ENCODE peak calls at places on chromosomes 4 and X, in five cellular contexts. One of them, this sample, is unnamed. For H3K4me1, the result is how much of the 10 kb centered on the place peaks cover.

GRCh38 chrX:3518870-3519269 is 172.4 kb upstream of the MXRA5 start:
- DNase-seq in fibroblast of lung: peak
- DNase-seq in uterus: peak
- DNase-seq in right lobe of liver: no peak
- DNase-seq in SK-N-SH: no peak
- DNase-seq in this sample: no peak

GRCh38 chr4:86963697-86964096 is 28.9 kb downstream of the AFF1 start:
- DNase-seq in fibroblast of lung: no peak
- DNase-seq in uterus: no peak
- DNase-seq in right lobe of liver: no peak
- DNase-seq in SK-N-SH: no peak
- DNase-seq in this sample: no peak

GRCh38 chr4:82284475-82284857 is 89.3 kb downstream of the HNRNPD start:
- DNase-seq in fibroblast of lung: peak
- DNase-seq in uterus: no peak
- DNase-seq in right lobe of liver: no peak
- DNase-seq in SK-N-SH: no peak
- DNase-seq in this sample: no peak

GRCh38 chrX:120512627-120513026 is 43.5 kb upstream of the LAMP2 start:
- DNase-seq in fibroblast of lung: no peak
- DNase-seq in uterus: no peak
- DNase-seq in right lobe of liver: no peak
- DNase-seq in SK-N-SH: no peak
- DNase-seq in this sample: no peak

GRCh38 chrX:68698955-68699354 is 51.5 kb downstream of the STARD8 start:
- DNase-seq in fibroblast of lung: no peak
- DNase-seq in uterus: no peak
- DNase-seq in right lobe of liver: peak
- DNase-seq in SK-N-SH: no peak
- DNase-seq in this sample: no peak

GRCh38 chr4:154958621-154959358 is 177.7 kb downstream of the RBM46 start:
- DNase-seq in fibroblast of lung: peak
- DNase-seq in uterus: no peak
- DNase-seq in right lobe of liver: peak
- DNase-seq in SK-N-SH: no peak
- DNase-seq in this sample: no peak

GRCh38 chrX:110001702-110002299 is 1.1 kb upstream of the TMEM164 start:
- DNase-seq in fibroblast of lung: no peak
- DNase-seq in uterus: no peak
- DNase-seq in right lobe of liver: no peak
- DNase-seq in SK-N-SH: no peak
- DNase-seq in this sample: no peak

GRCh38 chr4:156953951-156954350 is 17.6 kb downstream of the PDGFC start:
- DNase-seq in fibroblast of lung: no peak
- DNase-seq in uterus: no peak
- DNase-seq in right lobe of liver: no peak
- DNase-seq in SK-N-SH: no peak
- DNase-seq in this sample: no peak

GRCh38 chr4:139207873-139208403 is 30.9 kb upstream of the ELF2 start:
- DNase-seq in fibroblast of lung: no peak
- DNase-seq in uterus: peak
- DNase-seq in right lobe of liver: no peak
- DNase-seq in SK-N-SH: no peak
- DNase-seq in this sample: no peak

GRCh38 chrX:134670241-134670811 is 12.1 kb upstream of the PLAC1 start:
- DNase-seq in fibroblast of lung: peak
- DNase-seq in uterus: no peak
- DNase-seq in right lobe of liver: no peak
- DNase-seq in SK-N-SH: no peak
- DNase-seq in this sample: no peak

GRCh38 chr4:128782076-128782715 is 27.3 kb upstream of the JADE1 start:
- DNase-seq in fibroblast of lung: no peak
- DNase-seq in uterus: peak
- DNase-seq in right lobe of liver: peak
- DNase-seq in SK-N-SH: peak
- DNase-seq in this sample: peak

GRCh38 chr4:99855677-99856076 is 38.5 kb downstream of the LAMTOR3 start:
- DNase-seq in fibroblast of lung: peak
- DNase-seq in uterus: no peak
- DNase-seq in right lobe of liver: no peak
- DNase-seq in SK-N-SH: no peak
- DNase-seq in this sample: no peak

GRCh38 chr4:140367738-140368137 is 5.7 kb upstream of the SCOC start:
- DNase-seq in fibroblast of lung: no peak
- DNase-seq in uterus: no peak
- DNase-seq in right lobe of liver: no peak
- DNase-seq in SK-N-SH: no peak
- DNase-seq in this sample: no peak

GRCh38 chr4:166491635-166492034 is 618.6 kb downstream of the TLL1 start:
- DNase-seq in fibroblast of lung: no peak
- DNase-seq in uterus: no peak
- DNase-seq in right lobe of liver: no peak
- DNase-seq in SK-N-SH: no peak
- DNase-seq in this sample: no peak

GRCh38 chrX:31508338-31508737 is 436.5 kb upstream of the FTHL17 start:
- DNase-seq in fibroblast of lung: peak
- DNase-seq in uterus: no peak
- DNase-seq in right lobe of liver: no peak
- DNase-seq in SK-N-SH: peak
- DNase-seq in this sample: no peak

GRCh38 chrX:46837543-46838481 is 969 bp downstream of the RP2 start:
- DNase-seq in fibroblast of lung: peak
- DNase-seq in uterus: no peak
- DNase-seq in right lobe of liver: no peak
- DNase-seq in SK-N-SH: peak
- DNase-seq in this sample: no peak

GRCh38 chr4:94159790-94160189 is 47.9 kb upstream of the SMARCAD1 start:
- DNase-seq in fibroblast of lung: no peak
- DNase-seq in uterus: no peak
- DNase-seq in right lobe of liver: no peak
- DNase-seq in SK-N-SH: no peak
- DNase-seq in this sample: no peak

GRCh38 chrX:108347800-108348199 is 90.4 kb downstream of the COL4A6 start:
- DNase-seq in fibroblast of lung: no peak
- DNase-seq in uterus: no peak
- DNase-seq in right lobe of liver: no peak
- DNase-seq in SK-N-SH: no peak
- DNase-seq in this sample: no peak

GRCh38 chr4:37054670-37055069 is 189.9 kb upstream of the NWD2 start:
- DNase-seq in fibroblast of lung: no peak
- DNase-seq in uterus: no peak
- DNase-seq in right lobe of liver: no peak
- DNase-seq in SK-N-SH: no peak
- DNase-seq in this sample: no peak

GRCh38 chr4:108702960-108703359 is 52.6 kb downstream of the OSTC start:
- DNase-seq in fibroblast of lung: no peak
- DNase-seq in uterus: no peak
- DNase-seq in right lobe of liver: no peak
- DNase-seq in SK-N-SH: no peak
- DNase-seq in this sample: no peak

GRCh38 chr4:141721174-141721573 is 84.8 kb downstream of the IL15 start:
- DNase-seq in fibroblast of lung: no peak
- DNase-seq in uterus: no peak
- DNase-seq in right lobe of liver: no peak
- DNase-seq in SK-N-SH: no peak
- DNase-seq in this sample: no peak
- H3K4me1 ChIP-seq in fibroblast of lung: under half
- H3K4me1 ChIP-seq in uterus: under half
- H3K4me1 ChIP-seq in right lobe of liver: under half
- H3K4me1 ChIP-seq in SK-N-SH: under half
- H3K4me1 ChIP-seq in this sample: under half

DNA sequence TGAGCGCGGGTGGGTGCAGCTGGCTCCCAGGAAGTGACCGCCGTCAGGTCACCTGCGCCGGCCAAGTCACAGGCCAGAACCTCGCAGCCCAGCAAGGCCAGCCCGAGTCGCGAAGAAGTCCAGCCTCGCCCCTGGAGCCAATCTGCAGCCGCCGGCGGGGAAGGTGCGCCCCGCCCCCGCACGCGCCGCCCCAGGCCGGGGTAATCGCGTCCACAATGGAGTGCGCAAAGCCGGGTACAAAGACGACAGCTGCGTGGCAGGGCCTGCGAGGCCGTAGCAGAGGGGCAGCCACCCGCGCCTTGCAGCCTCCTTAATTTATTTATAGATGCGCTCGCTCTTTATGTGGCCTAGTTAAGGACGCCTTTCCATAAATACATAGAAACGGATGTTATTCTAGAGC is 139.4 kb upstream of the CPEB2 start:
- DNase-seq in fibroblast of lung: no peak
- DNase-seq in uterus: no peak
- DNase-seq in right lobe of liver: no peak
- DNase-seq in SK-N-SH: no peak
- DNase-seq in this sample: no peak
- H3K4me3 ChIP-seq in fibroblast of lung: no peak
- H3K4me3 ChIP-seq in uterus: peak
- H3K4me3 ChIP-seq in right lobe of liver: no peak
- H3K4me3 ChIP-seq in SK-N-SH: no peak
- H3K4me3 ChIP-seq in this sample: no peak

DNA sequence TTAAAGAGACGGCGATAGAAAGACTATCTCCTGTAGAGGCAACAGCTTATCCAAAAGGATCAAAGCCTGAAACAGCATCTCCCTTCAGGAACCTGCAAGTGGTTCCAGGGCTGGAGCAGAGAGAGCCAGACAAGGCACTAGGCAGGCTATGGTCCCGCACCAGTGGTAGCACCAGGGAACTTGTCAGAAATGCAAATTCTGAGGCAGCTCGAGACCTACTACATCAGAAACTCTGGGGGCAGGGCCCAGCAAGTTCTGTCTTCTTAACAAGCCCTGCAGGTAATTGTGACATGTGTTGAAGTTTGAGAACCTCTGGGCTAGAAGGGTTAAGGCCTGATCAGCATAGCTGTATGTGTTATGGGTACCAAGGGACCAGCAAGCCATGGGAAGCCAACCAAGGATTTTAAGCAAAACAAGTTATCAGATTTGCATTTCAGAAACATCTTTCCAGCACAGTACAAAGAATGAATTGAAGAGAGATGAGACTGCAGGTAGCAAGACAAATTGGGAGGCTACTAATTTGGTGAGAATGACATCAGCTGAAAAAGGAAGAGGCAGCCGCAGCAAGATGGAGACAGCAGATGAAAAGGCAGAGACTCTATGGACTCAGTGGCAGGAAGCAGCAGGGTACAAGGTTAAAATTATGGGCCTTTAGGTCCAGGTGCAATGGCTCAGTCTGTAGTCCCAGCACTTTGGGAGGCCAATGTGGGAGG is 139.7 kb downstream of the TSPAN5 start:
- DNase-seq in fibroblast of lung: no peak
- DNase-seq in uterus: no peak
- DNase-seq in right lobe of liver: no peak
- DNase-seq in SK-N-SH: no peak
- DNase-seq in this sample: no peak
- H3K4me1 ChIP-seq in fibroblast of lung: under half
- H3K4me1 ChIP-seq in uterus: under half
- H3K4me1 ChIP-seq in right lobe of liver: under half
- H3K4me1 ChIP-seq in SK-N-SH: under half
- H3K4me1 ChIP-seq in this sample: under half

GRCh38 chr4:1768367-1769034 is 24.6 kb upstream of the FGFR3 start:
- DNase-seq in fibroblast of lung: no peak
- DNase-seq in uterus: no peak
- DNase-seq in right lobe of liver: no peak
- DNase-seq in SK-N-SH: no peak
- DNase-seq in this sample: no peak

GRCh38 chr4:1766336-1767057 is 26.6 kb upstream of the FGFR3 start:
- DNase-seq in fibroblast of lung: no peak
- DNase-seq in uterus: no peak
- DNase-seq in right lobe of liver: no peak
- DNase-seq in SK-N-SH: peak
- DNase-seq in this sample: no peak

GRCh38 chr4:1767770-1768366 is 25.2 kb upstream of the FGFR3 start:
- DNase-seq in fibroblast of lung: peak
- DNase-seq in uterus: no peak
- DNase-seq in right lobe of liver: no peak
- DNase-seq in SK-N-SH: peak
- DNase-seq in this sample: peak

GRCh38 chr4:1765409-1766335 is 27.4 kb upstream of the FGFR3 start:
- DNase-seq in fibroblast of lung: no peak
- DNase-seq in uterus: no peak
- DNase-seq in right lobe of liver: no peak
- DNase-seq in SK-N-SH: peak
- DNase-seq in this sample: no peak

DNA sequence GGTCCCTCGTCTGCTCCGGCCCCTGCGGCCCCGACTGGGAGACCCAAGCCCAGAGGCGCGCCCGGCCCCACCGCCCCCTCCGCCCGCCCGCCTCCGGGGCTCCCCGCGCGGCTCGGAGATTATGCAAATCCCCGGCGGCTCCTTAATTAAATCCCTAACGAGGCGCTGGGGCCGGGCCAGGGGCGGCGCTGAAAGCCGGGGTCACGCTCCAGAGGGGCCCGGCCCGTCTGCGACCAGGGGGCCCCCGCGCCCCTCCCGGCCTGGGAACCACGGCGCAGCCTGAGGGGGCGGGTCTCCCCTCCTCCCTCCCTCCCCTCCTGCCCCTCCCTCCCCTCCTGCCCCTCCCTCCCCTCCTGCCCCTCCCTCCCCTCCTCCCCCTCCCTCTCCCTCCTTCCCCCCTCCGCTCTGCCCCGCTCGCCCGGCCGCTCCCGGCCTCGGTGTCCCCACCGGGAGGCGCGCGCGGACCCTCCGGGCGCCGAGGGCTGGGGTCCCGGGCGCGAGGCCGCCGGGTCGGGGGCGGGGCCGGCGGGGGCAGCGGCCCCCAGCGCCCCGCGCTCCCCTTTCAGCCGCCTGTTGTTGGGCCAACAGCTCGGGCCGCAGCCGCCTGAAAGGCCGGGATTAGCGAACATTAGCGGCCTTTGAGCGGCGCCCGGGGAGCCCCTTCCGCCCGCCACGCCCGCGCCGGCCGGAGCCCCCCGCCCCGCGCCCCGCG is 25.9 kb upstream of the FGFR3 start:
- DNase-seq in fibroblast of lung: peak
- DNase-seq in uterus: no peak
- DNase-seq in right lobe of liver: no peak
- DNase-seq in SK-N-SH: peak
- DNase-seq in this sample: no peak
- H3K4me3 ChIP-seq in fibroblast of lung: no peak
- H3K4me3 ChIP-seq in uterus: no peak
- H3K4me3 ChIP-seq in right lobe of liver: no peak
- H3K4me3 ChIP-seq in SK-N-SH: no peak
- H3K4me3 ChIP-seq in this sample: no peak

DNA sequence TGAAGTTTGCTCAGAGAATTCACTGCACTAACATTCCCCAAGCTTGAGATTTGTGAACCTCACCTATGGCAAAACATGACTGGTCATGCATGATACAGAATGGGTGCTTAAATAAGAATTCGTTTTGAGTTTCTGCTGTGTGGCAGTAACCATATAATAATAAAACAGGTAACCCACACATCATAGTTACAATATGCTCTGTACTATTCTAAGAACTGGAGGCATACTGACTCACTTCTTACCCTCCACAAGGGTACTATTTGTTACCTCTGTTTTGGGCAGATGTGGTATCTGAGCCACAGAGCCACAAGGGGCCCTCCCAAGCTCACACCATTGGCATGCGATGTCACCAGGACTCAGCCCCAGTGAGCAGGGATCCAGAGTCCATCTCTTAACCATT is 17.6 kb downstream of the SLC2A9 start:
- DNase-seq in fibroblast of lung: no peak
- DNase-seq in uterus: no peak
- DNase-seq in right lobe of liver: no peak
- DNase-seq in SK-N-SH: no peak
- DNase-seq in this sample: no peak
- H3K4me1 ChIP-seq in fibroblast of lung: under half
- H3K4me1 ChIP-seq in uterus: under half
- H3K4me1 ChIP-seq in right lobe of liver: under half
- H3K4me1 ChIP-seq in SK-N-SH: under half
- H3K4me1 ChIP-seq in this sample: under half

This sample was measured in CD8-positive, alpha-beta T cell.